ENCODE peak calls at places on chromosome 12, in four cellular contexts. One of them, this sample, is unnamed.

GRCh38 chr12:27566159-27566558 is 42.2 kb downstream of the PPFIBP1 start:
- DNase-seq in GM12891: no peak
- DNase-seq in A549: no peak
- DNase-seq in heart left ventricle: no peak
- DNase-seq in this sample: no peak

GRCh38 chr12:19994970-19995369 is 373.4 kb upstream of the PDE3A start:
- DNase-seq in GM12891: no peak
- DNase-seq in A549: no peak
- DNase-seq in heart left ventricle: no peak
- DNase-seq in this sample: no peak

GRCh38 chr12:4107436-4107878 is 166.1 kb upstream of the CCND2 start:
- DNase-seq in GM12891: peak
- DNase-seq in A549: peak
- DNase-seq in heart left ventricle: no peak
- DNase-seq in this sample: peak

GRCh38 chr12:74900232-74900631 is 309.4 kb downstream of the KCNC2 start:
- DNase-seq in GM12891: no peak
- DNase-seq in A549: no peak
- DNase-seq in heart left ventricle: no peak
- DNase-seq in this sample: no peak

GRCh38 chr12:90543393-90543792 is 411.6 kb downstream of the CCER1 start:
- DNase-seq in GM12891: no peak
- DNase-seq in A549: no peak
- DNase-seq in heart left ventricle: no peak
- DNase-seq in this sample: no peak

GRCh38 chr12:20696181-20696580 is 1.0 kb downstream of the SLCO1C1 start:
- DNase-seq in GM12891: no peak
- DNase-seq in A549: no peak
- DNase-seq in heart left ventricle: peak
- DNase-seq in this sample: no peak

GRCh38 chr12:77830502-77830901 is at the start of gene NAV3:
- DNase-seq in GM12891: no peak
- DNase-seq in A549: no peak
- DNase-seq in heart left ventricle: no peak
- DNase-seq in this sample: no peak

GRCh38 chr12:106767954-106768501 is 6.5 kb upstream of the RIC8B start:
- DNase-seq in GM12891: no peak
- DNase-seq in A549: peak
- DNase-seq in heart left ventricle: no peak
- DNase-seq in this sample: peak

GRCh38 chr12:86735851-86736250 is 479.7 kb upstream of the MGAT4C start:
- DNase-seq in GM12891: no peak
- DNase-seq in A549: no peak
- DNase-seq in heart left ventricle: no peak
- DNase-seq in this sample: no peak

GRCh38 chr12:20596036-20596435 is 99.1 kb upstream of the SLCO1C1 start:
- DNase-seq in GM12891: no peak
- DNase-seq in A549: no peak
- DNase-seq in heart left ventricle: no peak
- DNase-seq in this sample: no peak

GRCh38 chr12:24562761-24563392 is 386.0 kb downstream of the BCAT1 start:
- DNase-seq in GM12891: peak
- DNase-seq in A549: peak
- DNase-seq in heart left ventricle: peak
- DNase-seq in this sample: peak

GRCh38 chr12:65497645-65498044 is 219.2 kb downstream of the MSRB3 start:
- DNase-seq in GM12891: no peak
- DNase-seq in A549: no peak
- DNase-seq in heart left ventricle: no peak
- DNase-seq in this sample: no peak

GRCh38 chr12:101590383-101590782 is 4.4 kb upstream of the MYBPC1 start:
- DNase-seq in GM12891: no peak
- DNase-seq in A549: no peak
- DNase-seq in heart left ventricle: no peak
- DNase-seq in this sample: no peak

GRCh38 chr12:12803186-12803585 is 10.0 kb upstream of the DDX47 start:
- DNase-seq in GM12891: no peak
- DNase-seq in A549: peak
- DNase-seq in heart left ventricle: peak
- DNase-seq in this sample: peak

GRCh38 chr12:56084958-56085543 is 5.1 kb downstream of the ERBB3 start:
- DNase-seq in GM12891: no peak
- DNase-seq in A549: peak
- DNase-seq in heart left ventricle: no peak
- DNase-seq in this sample: no peak

GRCh38 chr12:108616941-108617858 is 16.5 kb downstream of the SELPLG start:
- DNase-seq in GM12891: peak
- DNase-seq in A549: no peak
- DNase-seq in heart left ventricle: no peak
- DNase-seq in this sample: peak

GRCh38 chr12:42084522-42084921 is 60.2 kb downstream of the GXYLT1 start:
- DNase-seq in GM12891: no peak
- DNase-seq in A549: no peak
- DNase-seq in heart left ventricle: no peak
- DNase-seq in this sample: no peak

GRCh38 chr12:110600254-110600653 is 13.7 kb upstream of the TCTN1 start:
- DNase-seq in GM12891: no peak
- DNase-seq in A549: peak
- DNase-seq in heart left ventricle: no peak
- DNase-seq in this sample: no peak

GRCh38 chr12:70359458-70360197 is 6.5 kb upstream of the KCNMB4 start:
- DNase-seq in GM12891: no peak
- DNase-seq in A549: no peak
- DNase-seq in heart left ventricle: no peak
- DNase-seq in this sample: no peak

GRCh38 chr12:119154435-119154818 is 24.3 kb upstream of the HSPB8 start:
- DNase-seq in GM12891: no peak
- DNase-seq in A549: peak
- DNase-seq in heart left ventricle: no peak
- DNase-seq in this sample: peak

GRCh38 chr12:55847033-55847432 is 4.3 kb upstream of the MMP19 start:
- DNase-seq in GM12891: no peak
- DNase-seq in A549: no peak
- DNase-seq in heart left ventricle: no peak
- DNase-seq in this sample: no peak

GRCh38 chr12:47080725-47081502 is 1.2 kb upstream of the AMIGO2 start:
- DNase-seq in GM12891: no peak
- DNase-seq in A549: peak
- DNase-seq in heart left ventricle: peak
- DNase-seq in this sample: peak

GRCh38 chr12:87140257-87140656 is 884.1 kb upstream of the MGAT4C start:
- DNase-seq in GM12891: no peak
- DNase-seq in A549: peak
- DNase-seq in heart left ventricle: no peak
- DNase-seq in this sample: no peak

GRCh38 chr12:4279120-4279690 is 5.6 kb downstream of the CCND2 start:
- DNase-seq in GM12891: no peak
- DNase-seq in A549: no peak
- DNase-seq in heart left ventricle: no peak
- DNase-seq in this sample: no peak

GRCh38 chr12:22396735-22397134 is 62.2 kb upstream of the ST8SIA1 start:
- DNase-seq in GM12891: no peak
- DNase-seq in A549: no peak
- DNase-seq in heart left ventricle: no peak
- DNase-seq in this sample: no peak

GRCh38 chr12:120469450-120470149 is at the start of gene SRSF9:
- DNase-seq in GM12891: peak
- DNase-seq in A549: peak
- DNase-seq in heart left ventricle: peak
- DNase-seq in this sample: peak

GRCh38 chr12:120470150-120470817 is 736 bp upstream of the SRSF9 start:
- DNase-seq in GM12891: no peak
- DNase-seq in A549: peak
- DNase-seq in heart left ventricle: no peak
- DNase-seq in this sample: no peak

GRCh38 chr12:120475643-120476042 is 6.1 kb upstream of the SRSF9 start:
- DNase-seq in GM12891: no peak
- DNase-seq in A549: no peak
- DNase-seq in heart left ventricle: no peak
- DNase-seq in this sample: no peak

GRCh38 chr12:120472521-120472920 is 3.0 kb upstream of the SRSF9 start:
- DNase-seq in GM12891: no peak
- DNase-seq in A549: no peak
- DNase-seq in heart left ventricle: no peak
- DNase-seq in this sample: no peak

GRCh38 chr12:120474092-120474960 is 4.8 kb upstream of the SRSF9 start:
- DNase-seq in GM12891: no peak
- DNase-seq in A549: peak
- DNase-seq in heart left ventricle: no peak
- DNase-seq in this sample: peak
- TF ChIP-seq POLR2A in GM12891: no peak
- TF ChIP-seq POLR2A in A549: no peak
- TF ChIP-seq POLR2A in heart left ventricle: no peak
- TF ChIP-seq POLR2A in this sample: no peak

DNA sequence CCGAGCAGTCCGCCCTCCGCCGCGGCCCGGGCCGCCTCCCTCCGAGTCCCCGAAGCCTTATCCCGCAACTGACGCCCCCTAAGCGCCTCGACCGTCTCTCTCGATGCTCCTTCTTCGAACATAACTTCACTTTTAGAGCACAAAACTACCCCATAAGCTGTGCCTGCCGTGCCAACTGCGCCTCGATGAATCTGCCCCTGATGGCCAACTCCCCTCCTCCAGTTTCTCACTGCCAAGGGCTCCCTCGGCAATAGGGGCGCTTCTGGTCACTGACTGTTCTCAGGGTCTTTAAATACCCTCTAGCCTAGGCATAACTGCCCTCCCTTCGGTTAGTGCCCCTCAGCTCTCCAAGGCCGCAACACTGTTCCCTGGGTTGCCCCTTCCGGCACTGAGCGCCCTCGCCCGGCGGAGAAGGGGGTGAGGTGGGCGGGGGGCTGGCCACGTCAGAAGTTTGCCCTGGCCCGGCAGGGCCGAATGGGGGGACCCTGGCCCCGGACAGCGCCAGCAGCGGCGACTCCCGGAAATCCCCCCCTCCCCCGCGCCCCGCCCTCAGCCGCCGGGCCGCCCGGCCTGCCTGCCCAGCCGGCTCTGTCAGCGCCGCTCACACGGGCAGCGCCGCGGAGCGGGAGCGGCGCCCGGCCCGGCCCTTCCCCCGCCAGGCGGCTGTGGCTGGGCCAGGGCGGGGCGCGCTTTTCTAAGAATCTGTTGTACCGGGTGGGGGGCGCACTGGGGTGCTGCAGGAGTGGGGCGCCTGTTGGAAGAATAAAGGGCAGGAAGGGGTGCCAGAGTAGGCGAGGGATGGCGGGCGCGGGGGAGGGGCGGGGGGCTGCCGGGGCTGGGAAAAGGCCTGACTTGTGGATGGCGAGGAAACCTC is 10.6 kb downstream of the RARG start:
- DNase-seq in GM12891: peak
- DNase-seq in A549: peak
- DNase-seq in heart left ventricle: peak
- DNase-seq in this sample: peak
- TF ChIP-seq POLR2A in GM12891: no peak
- TF ChIP-seq POLR2A in A549: peak
- TF ChIP-seq POLR2A in heart left ventricle: no peak
- TF ChIP-seq POLR2A in this sample: peak

DNA sequence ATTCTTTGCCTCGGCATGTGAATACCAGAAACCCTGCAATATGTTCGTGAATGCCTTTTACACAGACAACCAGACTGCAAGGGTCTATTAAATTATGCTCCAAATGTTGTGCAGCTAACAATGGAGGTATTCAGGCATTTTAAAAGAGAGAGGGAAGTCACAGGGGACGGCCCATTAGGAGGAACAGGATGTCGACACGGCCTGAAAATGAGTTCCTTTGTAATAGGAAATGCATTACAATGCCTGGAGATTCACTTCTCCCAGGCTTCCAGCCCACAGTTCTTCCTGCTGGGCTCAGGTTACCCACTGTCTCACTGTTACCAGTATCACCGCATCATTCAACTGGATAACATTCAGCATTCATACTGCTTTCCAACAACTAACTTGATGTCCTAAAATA is 2.5 kb downstream of the DUSP6 start:
- DNase-seq in GM12891: no peak
- DNase-seq in A549: no peak
- DNase-seq in heart left ventricle: peak
- DNase-seq in this sample: peak
- TF ChIP-seq POLR2A in GM12891: no peak
- TF ChIP-seq POLR2A in A549: no peak
- TF ChIP-seq POLR2A in heart left ventricle: no peak
- TF ChIP-seq POLR2A in this sample: no peak

DNA sequence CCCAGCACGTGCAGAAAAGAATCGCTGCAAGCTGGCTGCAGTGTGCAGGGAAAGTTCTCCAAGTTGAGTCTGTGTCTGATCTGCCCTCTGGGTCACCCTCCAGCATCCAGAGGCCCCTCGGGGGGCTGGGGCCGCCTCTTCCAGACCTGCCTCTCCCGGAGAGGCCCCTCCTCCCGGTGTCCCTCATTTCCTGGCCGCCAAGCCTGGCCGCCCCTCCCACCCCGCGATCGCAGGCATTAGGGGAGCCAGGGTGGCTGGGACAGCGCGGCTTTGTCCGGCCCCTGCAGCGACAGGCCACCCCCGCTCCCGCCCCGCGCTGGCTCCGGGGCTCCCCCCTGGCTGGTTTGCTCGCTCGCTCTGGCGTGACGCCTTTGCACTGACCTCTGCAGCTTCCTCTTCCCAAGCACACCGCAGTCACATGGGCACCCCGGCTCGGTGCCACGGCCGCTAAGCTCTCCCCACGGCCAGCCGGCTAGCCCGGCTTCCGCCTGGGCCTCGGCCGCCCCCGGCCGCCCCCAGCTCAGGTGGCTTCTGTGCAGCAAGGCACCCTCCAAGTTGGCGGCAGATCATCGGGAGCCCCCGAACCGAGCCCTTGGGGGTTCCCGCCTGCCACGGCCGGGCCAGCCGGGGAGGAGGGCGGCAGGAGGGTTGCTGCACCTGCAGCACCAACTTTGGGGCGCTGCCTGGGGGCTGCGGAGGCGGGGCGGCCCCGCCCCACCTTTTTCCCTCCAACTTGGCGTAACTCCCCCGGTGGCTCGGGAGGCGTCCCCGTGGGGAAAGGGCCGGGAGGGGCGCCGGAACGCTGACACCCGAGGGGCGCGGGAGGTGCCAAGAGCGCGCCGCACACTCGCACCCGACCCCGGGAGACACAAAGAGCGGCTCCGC is 43.7 kb downstream of the KDM2B start:
- DNase-seq in GM12891: peak
- DNase-seq in A549: peak
- DNase-seq in heart left ventricle: peak
- DNase-seq in this sample: peak
- TF ChIP-seq POLR2A in GM12891: peak
- TF ChIP-seq POLR2A in A549: peak
- TF ChIP-seq POLR2A in heart left ventricle: peak
- TF ChIP-seq POLR2A in this sample: no peak

This sample was measured in H54.